ENCODE peak calls at places on chromosomes 12 and 14, in five cellular contexts. M is GM12892, S is GM12878, P is HepG2, W is H1. F is an unnamed sample.

GRCh38 chr12:40338071-40338470 is 113.3 kb downstream of the LRRK2 start:
- DNase-seq in S (no peak), P (no peak), M (no peak), W (no peak), F (no peak)

GRCh38 chr12:101001669-101002068 is 207.1 kb downstream of the ANO4 start:
- DNase-seq in S (peak; percentile 33), W (no peak), M (no peak), P (no peak), F (no peak)

GRCh38 chr12:50659690-50660424 is 104.0 kb upstream of the ATF1 start:
- DNase-seq in S (no peak), M (no peak), W (no peak), P (no peak), F (no peak)

GRCh38 chr14:28766505-28767238 is at the start of gene FOXG1:
- DNase-seq in M (peak; percentile 53), S (no peak), W (peak; percentile 72), P (no peak), F (peak; percentile 71)

GRCh38 chr12:15719230-15719629 is 70.0 kb downstream of the EPS8 start:
- DNase-seq in P (no peak), M (no peak), S (no peak), W (no peak), F (no peak)

GRCh38 chr12:118359541-118359915 is 13.2 kb downstream of the TAOK3 start:
- DNase-seq in M (no peak), P (no peak), W (no peak), S (no peak), F (no peak)

GRCh38 chr12:92055877-92056276 is 89.8 kb downstream of the BTG1 start:
- DNase-seq in M (no peak), W (no peak), P (no peak), S (no peak), F (no peak)

GRCh38 chr14:91464615-91465205 is 45.4 kb downstream of the PPP4R3A start:
- DNase-seq in M (no peak), P (no peak), W (no peak), S (no peak), F (no peak)

GRCh38 chr12:85405781-85406522 is 125.9 kb downstream of the ALX1 start:
- DNase-seq in W (no peak), S (no peak), M (no peak), P (no peak), F (no peak)

GRCh38 chr14:104280902-104281767 is 142.7 kb downstream of the KIF26A start:
- DNase-seq in M (no peak), W (peak; percentile 45), S (no peak), P (no peak), F (no peak)

GRCh38 chr12:75631809-75632208 is 120.4 kb upstream of the KRR1 start:
- DNase-seq in P (no peak), S (no peak), W (no peak), M (no peak), F (no peak)

GRCh38 chr14:21852061-21852664 is 178.5 kb upstream of the OR4E1 start:
- DNase-seq in P (peak; percentile 47), S (no peak), M (no peak), W (peak; percentile 88), F (no peak)

DNA sequence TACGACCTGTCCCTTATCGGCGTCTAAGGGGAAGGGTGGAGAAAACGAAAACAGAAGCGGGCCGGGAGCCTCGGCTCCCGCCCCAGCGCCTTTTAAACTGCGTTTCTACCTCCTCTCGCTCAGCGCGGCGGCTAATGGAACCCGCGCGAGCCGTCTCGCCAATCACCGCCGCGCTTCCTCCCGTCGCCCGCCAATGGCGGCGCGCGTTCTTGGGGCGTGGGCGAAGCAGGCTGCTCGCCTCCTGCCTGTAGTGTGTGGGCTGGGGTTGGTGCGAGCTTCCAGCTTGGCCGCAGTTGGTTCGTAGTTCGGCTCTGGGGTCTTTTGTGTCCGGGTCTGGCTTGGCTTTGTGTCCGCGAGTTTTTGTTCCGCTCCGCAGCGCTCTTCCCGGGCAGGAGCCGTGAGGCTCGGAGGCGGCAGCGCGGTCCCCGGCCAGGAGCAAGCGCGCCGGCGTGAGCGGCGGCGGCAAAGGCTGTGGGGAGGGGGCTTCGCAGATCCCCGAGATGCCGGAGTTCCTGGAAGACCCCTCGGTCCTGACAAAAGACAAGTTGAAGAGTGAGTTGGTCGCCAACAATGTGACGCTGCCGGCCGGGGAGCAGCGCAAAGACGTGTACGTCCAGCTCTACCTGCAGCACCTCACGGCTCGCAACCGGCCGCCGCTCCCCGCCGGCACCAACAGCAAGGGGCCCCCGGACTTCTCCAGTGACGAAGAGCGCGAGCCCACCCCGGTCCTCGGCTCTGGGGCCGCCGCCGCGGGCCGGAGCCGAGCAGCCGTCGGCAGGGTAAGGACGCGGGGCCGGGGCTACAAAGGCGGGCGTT is at the start of gene TMPO:
- DNase-seq in W (peak; percentile 97), M (peak; percentile 88), P (peak; percentile 84), S (peak; percentile 87), F (peak; percentile 82)
- TF ChIP-seq POLR2A in W (peak; percentile 93), M (peak; percentile 95), P (peak; percentile 90), S (peak; percentile 98), F (peak; percentile 95)

DNA sequence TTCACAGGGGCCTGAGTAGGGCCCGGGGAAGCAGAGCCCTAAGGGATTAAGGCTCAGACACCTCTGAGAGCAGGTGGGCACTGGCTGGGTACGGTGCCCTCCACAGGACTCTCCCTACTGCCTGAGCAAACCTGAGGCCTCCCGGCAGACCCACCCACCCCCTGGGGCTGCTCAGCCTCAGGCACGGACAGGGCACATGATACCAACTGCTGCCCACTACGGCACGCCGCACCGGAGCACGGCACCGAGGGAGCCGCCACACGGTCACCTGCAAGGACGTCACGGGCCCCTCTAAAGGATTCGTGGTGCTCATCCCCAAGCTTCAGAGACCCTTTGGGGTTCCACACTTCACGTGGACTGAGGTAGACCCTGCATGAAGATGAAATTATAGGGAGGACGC is 7.1 kb downstream of the LTBR start:
- DNase-seq in W (no peak), M (no peak), P (no peak), S (no peak), F (no peak)
- TF ChIP-seq TAF1 in W (no peak), M (no peak), P (no peak), S (no peak), F (no peak)

GRCh38 chr12:46371718-46372130 is 849 bp downstream of the SLC38A2 start:
- DNase-seq in P (no peak), W (no peak), S (no peak), M (peak; percentile 43), F (peak; percentile 30)
- TF ChIP-seq POLR2A in P (peak; percentile 77), W (peak; percentile 16), S (peak; percentile 12), M (no peak), F (no peak)

DNA sequence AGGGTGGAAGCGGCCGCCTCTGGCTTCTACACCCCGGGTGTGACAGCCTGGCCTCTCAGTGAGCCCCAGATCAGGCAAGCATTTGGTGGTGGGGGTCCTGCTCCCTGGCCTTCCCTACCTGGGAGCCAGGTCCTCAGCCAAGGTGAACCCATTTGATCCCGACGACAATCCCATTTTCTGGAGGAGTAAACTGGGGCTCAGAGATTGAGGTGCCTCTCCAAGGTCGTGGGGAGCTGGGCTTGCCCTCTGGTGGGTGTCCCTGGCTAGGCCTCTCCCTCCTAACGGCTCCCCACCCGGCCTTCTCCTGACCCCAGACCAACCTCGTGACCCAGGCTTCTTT is 2.7 kb upstream of the EXOC3L4 start:
- DNase-seq in W (no peak), P (no peak), M (no peak), S (no peak), F (no peak)
- TF ChIP-seq TAF1 in W (no peak), P (no peak), M (no peak), S (no peak), F (no peak)

GRCh38 chr12:132986885-132987225 is 688 bp downstream of the ZNF26 start:
- DNase-seq in W (no peak), P (peak; percentile 3), S (no peak), M (no peak), F (no peak)

DNA sequence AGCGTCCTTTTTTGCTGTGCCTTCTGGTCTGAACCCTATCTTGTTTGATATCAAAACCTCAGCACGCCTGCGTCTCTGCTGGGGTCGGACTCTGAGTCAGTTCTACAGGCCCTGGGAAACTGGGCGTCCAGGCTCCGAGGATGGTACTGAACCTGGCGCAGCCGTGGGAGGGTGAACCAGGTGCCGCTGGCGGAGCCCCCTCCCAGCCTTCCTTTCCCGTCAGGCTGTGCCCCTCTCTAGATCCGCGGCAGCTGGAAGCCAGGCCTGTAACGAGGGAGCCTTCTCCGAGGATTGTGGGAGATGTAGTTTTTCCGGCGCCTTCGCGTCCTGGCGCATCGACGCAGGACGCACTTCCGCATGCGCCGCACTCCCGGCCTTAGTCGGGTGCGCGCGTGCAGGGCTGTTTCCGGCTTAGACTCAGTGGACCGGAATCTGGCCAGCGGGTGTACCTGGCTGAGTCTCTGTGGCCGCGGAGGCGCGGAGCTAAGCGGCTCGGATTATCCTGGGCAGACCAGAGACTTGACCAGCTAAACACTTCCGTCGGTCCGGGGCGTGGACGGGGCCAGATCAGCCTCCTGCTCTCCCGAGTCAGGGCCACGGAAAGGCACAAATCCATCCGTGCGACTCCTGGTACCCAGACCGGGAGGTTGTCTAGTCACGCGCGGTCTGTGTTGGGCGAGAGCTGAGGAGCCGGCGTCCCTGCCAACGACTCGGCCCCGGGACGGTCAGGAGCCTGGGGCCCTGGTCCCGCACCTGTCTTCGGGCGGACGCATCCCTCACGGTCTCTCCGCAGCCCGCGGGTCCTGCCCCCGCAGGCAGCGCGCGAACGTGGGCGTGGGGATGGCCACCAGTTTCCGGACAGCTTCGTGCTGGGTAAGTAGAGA is at the start of gene ZNF26:
- DNase-seq in M (peak; percentile 87), P (peak; percentile 90), S (peak; percentile 72), W (peak; percentile 87), F (peak; percentile 87)
- TF ChIP-seq POLR2A in M (peak; percentile 94), P (peak; percentile 85), S (peak; percentile 95), W (no peak), F (peak; percentile 92)

GRCh38 chr14:80634106-80634758 is 307.3 kb downstream of the CEP128 start:
- DNase-seq in M (no peak), P (no peak), W (no peak), S (no peak), F (no peak)
- TF ChIP-seq TAF1 in M (no peak), P (no peak), W (no peak), S (no peak), F (no peak)

DNA sequence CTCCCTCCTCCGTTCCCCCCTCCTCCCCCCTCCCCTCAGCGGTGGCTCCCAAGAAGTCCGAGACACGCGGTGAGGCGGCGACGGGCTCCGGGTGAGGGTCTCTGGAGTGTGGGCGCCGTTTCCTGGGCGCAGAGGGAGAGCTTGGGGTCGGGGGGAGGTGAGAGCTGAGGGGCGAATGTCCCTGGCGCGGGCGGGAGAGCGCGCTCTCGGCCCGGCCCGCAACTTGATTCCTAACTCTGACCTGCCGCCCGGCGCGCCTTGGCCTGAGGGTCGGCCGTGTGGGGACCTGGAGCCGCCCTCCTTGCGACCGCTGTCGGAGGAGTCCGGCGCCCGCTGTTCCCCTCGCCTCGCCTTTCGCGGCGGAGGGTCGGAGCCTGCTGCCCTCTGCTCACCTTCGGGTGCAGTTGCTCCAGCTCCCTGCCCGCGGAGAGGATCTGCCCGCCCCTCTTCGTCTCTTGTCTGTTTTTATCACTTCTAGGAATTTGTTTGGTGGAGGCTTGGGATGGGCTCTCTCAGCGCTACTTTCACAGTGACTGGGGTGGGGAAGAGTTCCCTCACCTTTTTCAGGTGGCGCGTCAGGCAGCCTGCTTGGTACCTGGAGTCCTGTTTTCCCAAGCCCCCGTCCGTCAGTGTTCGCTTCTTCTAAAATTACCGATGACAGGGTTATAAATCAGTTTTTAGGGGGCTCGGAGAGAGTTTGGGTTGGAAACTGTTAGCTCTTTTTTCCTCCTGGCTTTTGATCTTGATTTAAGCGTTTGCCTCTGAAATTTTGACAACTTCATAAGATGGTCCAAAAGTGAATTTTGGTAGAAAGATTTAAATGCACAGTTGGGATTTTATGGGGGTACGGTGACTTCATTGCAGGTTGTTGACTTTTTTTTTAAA is 495 bp downstream of the ADIPOR2 start:
- DNase-seq in P (peak; percentile 31), W (peak; percentile 77), S (no peak), M (no peak), F (no peak)
- TF ChIP-seq POLR2A in P (peak; percentile 50), W (no peak), S (no peak), M (no peak), F (no peak)

F was measured in GM12891.